ENCODE peak calls at places on chromosomes 1 and 21, in seven cellular contexts. X is H7; O is activated CD4-positive, alpha-beta T cell treated with anti-CD3 and anti-CD28 coated beads, Interleukin-2, amount 50 U/mL, for 1 hour; Y is nephron progenitor cell; V is heart left ventricle; S is left lung; Q is 8988T. K is an unnamed sample.

GRCh38 chr1:25727026-25727818 is 72.8 kb upstream of the SELENON start:
- DNase-seq in Y (no peak), S (peak), O (no peak), X (peak), Q (no peak), V (no peak), K (no peak)

GRCh38 chr1:26161408-26162219 is 2.7 kb downstream of the FAM110D start:
- DNase-seq in Q (peak), S (no peak), V (peak), Y (peak), X (peak), O (peak), K (peak)

GRCh38 chr1:109877320-109877771 is 33.3 kb upstream of the CSF1 start:
- DNase-seq in V (peak), X (peak), O (no peak), S (peak), Q (peak), Y (peak), K (no peak)

GRCh38 chr1:208449951-208450350 is 205.8 kb upstream of the PLXNA2 start:
- DNase-seq in Q (no peak), Y (no peak), V (no peak), O (no peak), X (no peak), S (no peak), K (no peak)

GRCh38 chr1:168227620-168228019 is 1.8 kb downstream of the SFT2D2 start:
- DNase-seq in Y (no peak), S (no peak), V (no peak), O (no peak), Q (no peak), X (no peak), K (no peak)

GRCh38 chr21:46089285-46089684 is 8.6 kb upstream of the COL6A2 start:
- DNase-seq in S (no peak), V (no peak), O (no peak), Q (no peak), Y (no peak), X (peak), K (no peak)

GRCh38 chr1:27519341-27520258 is 29.6 kb upstream of the WASF2 start:
- DNase-seq in Q (no peak), O (no peak), X (peak), V (peak), Y (peak), S (no peak), K (no peak)

GRCh38 chr1:113169591-113169990 is 96.6 kb downstream of the LRIG2 start:
- DNase-seq in S (no peak), X (no peak), Y (no peak), Q (no peak), V (no peak), O (no peak), K (no peak)

GRCh38 chr1:94050675-94051074 is 70.3 kb downstream of the ABCA4 start:
- DNase-seq in Q (no peak), Y (no peak), V (no peak), X (no peak), O (no peak), S (no peak), K (no peak)

GRCh38 chr21:39004776-39005605 is 178.3 kb downstream of the PSMG1 start:
- DNase-seq in Q (no peak), V (peak), X (peak), S (peak), O (no peak), Y (no peak), K (no peak)

GRCh38 chr1:212215910-212216309 is 69.3 kb upstream of the PPP2R5A start:
- DNase-seq in S (no peak), X (no peak), O (no peak), V (no peak), Y (no peak), Q (no peak), K (no peak)

GRCh38 chr1:201881617-201882016 is 7.1 kb upstream of the SHISA4 start:
- DNase-seq in Q (no peak), S (no peak), V (no peak), X (peak), Y (no peak), O (no peak), K (no peak)

GRCh38 chr1:185789846-185790735 is 55.9 kb downstream of the HMCN1 start:
- DNase-seq in V (no peak), S (no peak), Q (no peak), O (no peak), Y (no peak), X (no peak), K (no peak)

GRCh38 chr1:104648269-104648691 is 898.6 kb downstream of the AMY1C start:
- DNase-seq in Q (no peak), S (no peak), V (no peak), X (peak), Y (no peak), O (no peak), K (no peak)

GRCh38 chr1:25922064-25922632 is 15.9 kb upstream of the STMN1 start:
- DNase-seq in S (no peak), O (no peak), Q (no peak), V (no peak), X (no peak), Y (no peak), K (no peak)

GRCh38 chr1:194394676-194395075 is 1208.3 kb upstream of the B3GALT2 start:
- DNase-seq in Q (no peak), S (no peak), O (no peak), Y (no peak), X (no peak), V (no peak), K (no peak)

GRCh38 chr21:15197696-15198095 is 132.9 kb upstream of the NRIP1 start:
- DNase-seq in O (no peak), Q (no peak), V (no peak), S (no peak), X (no peak), Y (no peak), K (no peak)

GRCh38 chr1:65791396-65791795 is 1.3 kb upstream of the PDE4B start:
- DNase-seq in Q (no peak), O (no peak), Y (no peak), S (no peak), X (no peak), V (no peak), K (no peak)

GRCh38 chr1:56200446-56200845 is 378.9 kb downstream of the PLPP3 start:
- DNase-seq in V (no peak), S (no peak), Q (no peak), X (no peak), O (no peak), Y (no peak), K (no peak)

GRCh38 chr21:44653656-44654575 is 543 bp downstream of the KRTAP12-4 start:
- DNase-seq in V (peak), Y (no peak), S (no peak), Q (no peak), X (no peak), O (peak), K (peak)

GRCh38 chr1:100526894-100527293 is 11.0 kb upstream of the GPR88 start:
- DNase-seq in Q (no peak), X (no peak), V (no peak), O (no peak), Y (no peak), S (no peak), K (no peak)

GRCh38 chr1:47629201-47629600 is 191.4 kb downstream of the FOXD2 start:
- DNase-seq in O (no peak), Y (no peak), X (no peak), V (no peak), Q (no peak), S (no peak), K (no peak)

GRCh38 chr21:45971487-45972352 is 9.8 kb upstream of the COL6A1 start:
- DNase-seq in X (peak), O (no peak), Y (peak), S (no peak), Q (no peak), V (peak), K (no peak)

GRCh38 chr1:207698822-207699483 is 52.9 kb upstream of the CD46 start:
- DNase-seq in X (no peak), O (peak), Q (no peak), Y (peak), S (no peak), V (peak), K (no peak)

GRCh38 chr1:2948751-2949680 is 72.3 kb upstream of the ACTRT2 start:
- DNase-seq in Y (no peak), Q (no peak), O (no peak), V (no peak), S (no peak), X (no peak), K (no peak)

GRCh38 chr1:247578946-247579460 is 9.2 kb upstream of the OR2G2 start:
- DNase-seq in Y (no peak), O (no peak), X (no peak), S (no peak), Q (no peak), V (no peak), K (no peak)

GRCh38 chr21:33273044-33273443 is 6.9 kb downstream of the IL10RB start:
- DNase-seq in Y (no peak), O (no peak), Q (no peak), X (no peak), V (no peak), S (no peak), K (no peak)

GRCh38 chr1:36553591-36554417 is 71.1 kb upstream of the CSF3R start:
- DNase-seq in Y (peak), S (peak), X (peak), O (peak), Q (peak), V (peak), K (peak)

GRCh38 chr1:170734412-170735175 is 70.7 kb downstream of the PRRX1 start:
- DNase-seq in Q (no peak), X (no peak), O (no peak), V (no peak), S (no peak), Y (no peak), K (no peak)

GRCh38 chr1:174743654-174744561 is 255.8 kb upstream of the CACYBP start:
- DNase-seq in Q (no peak), Y (no peak), V (no peak), O (no peak), X (peak), S (no peak), K (peak)

GRCh38 chr1:51414811-51415210 is 84.4 kb upstream of the TTC39A start:
- DNase-seq in Y (no peak), X (no peak), V (no peak), Q (no peak), O (no peak), S (no peak), K (no peak)

GRCh38 chr1:205286335-205286950 is 35.1 kb downstream of the NUAK2 start:
- DNase-seq in S (peak), Q (no peak), X (no peak), Y (no peak), V (no peak), O (peak), K (peak)

GRCh38 chr1:233834609-233835008 is 69.9 kb upstream of the SLC35F3 start:
- DNase-seq in O (no peak), Q (no peak), Y (no peak), X (no peak), V (no peak), S (no peak), K (no peak)

GRCh38 chr1:11929849-11930248 is 3.6 kb upstream of the KIAA2013 start:
- DNase-seq in Y (peak), S (peak), O (no peak), Q (no peak), X (no peak), V (peak), K (no peak)

GRCh38 chr1:234963180-234963903 is 165.3 kb downstream of the TOMM20 start:
- DNase-seq in Q (no peak), X (no peak), O (peak), S (peak), Y (no peak), V (peak), K (peak)